ENCODE peak calls at places on chromosomes 2 and 18, in six cellular contexts. K is SK-N-SH, T is K562, P is HCT116, B is GM12878, S is H1. C is an unnamed sample.

GRCh38 chr2:24881158-24881557 is 38.9 kb downstream of the ADCY3 start:
- DNase-seq in K (no peak), T (no peak), P (no peak), B (no peak), S (no peak), C (no peak)

GRCh38 chr2:172096661-172097547 is 5.8 kb downstream of the DLX2 start:
- DNase-seq in K (peak), T (no peak), P (no peak), B (no peak), S (peak), C (peak)

GRCh38 chr2:157492189-157492773 is 48.4 kb upstream of the CYTIP start:
- DNase-seq in K (peak), T (peak), P (peak), B (peak), S (peak), C (peak)

GRCh38 chr2:184677171-184677570 is 78.8 kb downstream of the ZNF804A start:
- DNase-seq in K (no peak), T (no peak), P (no peak), B (no peak), S (no peak), C (no peak)

GRCh38 chr2:27737676-27738348 is 33.7 kb upstream of the MRPL33 start:
- DNase-seq in K (peak), T (no peak), P (no peak), B (no peak), S (no peak), C (no peak)

GRCh38 chr18:63339920-63340484 is 20.4 kb upstream of the BCL2 start:
- DNase-seq in K (peak), T (peak), P (peak), B (no peak), S (peak), C (no peak)

GRCh38 chr2:223943561-223944008 is 1.6 kb downstream of the WDFY1 start:
- DNase-seq in K (peak), T (peak), P (no peak), B (no peak), S (no peak), C (no peak)

GRCh38 chr18:74373428-74373827 is 57.8 kb downstream of the C18orf63 start:
- DNase-seq in K (no peak), T (no peak), P (no peak), B (no peak), S (no peak), C (no peak)

GRCh38 chr2:17899871-17900270 is 21.4 kb downstream of the KCNS3 start:
- DNase-seq in K (no peak), T (no peak), P (no peak), B (no peak), S (no peak), C (no peak)

GRCh38 chr2:128791120-128791982 is 472.7 kb upstream of the HS6ST1 start:
- DNase-seq in K (no peak), T (no peak), P (no peak), B (no peak), S (peak), C (no peak)
- TF ChIP-seq JUND in K (no peak), T (no peak), P (no peak), B (no peak), S (no peak), C (no peak)

GRCh38 chr2:105907159-105907558 is 162.4 kb downstream of the NCK2 start:
- DNase-seq in K (no peak), T (no peak), P (no peak), B (no peak), S (no peak), C (no peak)
- TF ChIP-seq JUND in K (no peak), T (no peak), P (no peak), B (no peak), S (no peak), C (no peak)

DNA sequence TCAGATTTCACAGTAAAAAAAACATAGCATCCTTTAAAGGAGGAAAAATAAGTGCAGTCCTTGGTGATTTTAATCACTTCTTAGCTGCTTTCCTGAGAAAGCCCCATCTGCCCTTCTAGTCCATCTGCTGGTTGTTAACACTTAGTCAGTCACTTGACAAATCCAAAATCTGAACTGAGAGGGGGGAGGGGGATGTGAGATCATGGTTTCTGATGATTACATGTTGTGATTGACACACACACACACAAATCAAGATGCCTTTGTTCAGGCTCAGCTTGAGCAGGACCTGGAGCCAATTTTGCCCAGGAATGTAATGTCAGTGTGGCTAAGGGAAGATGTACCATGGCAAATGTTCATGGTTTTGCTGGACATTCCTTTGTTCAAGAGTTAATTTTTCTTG is 408.4 kb downstream of the PIK3C3 start:
- DNase-seq in K (no peak), T (no peak), P (no peak), B (no peak), S (no peak), C (no peak)
- TF ChIP-seq JUND in K (no peak), T (no peak), P (no peak), B (no peak), S (no peak), C (no peak)

GRCh38 chr2:75474115-75474514 is 86.6 kb downstream of the EVA1A start:
- DNase-seq in K (no peak), T (no peak), P (no peak), B (no peak), S (no peak), C (no peak)

GRCh38 chr2:75475049-75475448 is 85.7 kb downstream of the EVA1A start:
- DNase-seq in K (no peak), T (no peak), P (no peak), B (no peak), S (no peak), C (no peak)

GRCh38 chr2:75481041-75481836 is 79.5 kb downstream of the EVA1A start:
- DNase-seq in K (peak), T (peak), P (peak), B (no peak), S (no peak), C (no peak)

GRCh38 chr2:75482398-75482797 is 78.3 kb downstream of the EVA1A start:
- DNase-seq in K (no peak), T (no peak), P (no peak), B (no peak), S (no peak), C (no peak)

DNA sequence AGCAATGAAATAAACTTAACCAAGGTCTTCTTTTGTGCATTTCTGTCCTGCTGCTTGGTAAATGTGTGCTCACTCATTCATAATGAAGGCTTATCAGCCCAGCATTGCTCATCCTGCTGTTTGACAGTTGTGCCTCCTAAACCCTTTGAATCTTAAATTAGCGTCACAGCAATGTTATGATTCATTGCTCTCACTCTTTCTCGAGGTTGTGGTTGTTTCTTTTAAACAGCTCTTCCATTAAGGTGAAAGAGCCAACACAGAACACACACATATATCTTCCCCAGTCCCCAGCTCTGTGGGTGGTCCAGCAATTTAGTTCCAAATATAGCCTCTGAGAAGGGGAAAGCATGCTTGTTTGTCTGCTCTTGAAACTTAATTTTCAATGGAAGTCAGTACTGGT is 84.0 kb downstream of the EVA1A start:
- DNase-seq in K (no peak), T (no peak), P (no peak), B (no peak), S (no peak), C (no peak)
- TF ChIP-seq JUND in K (no peak), T (no peak), P (no peak), B (no peak), S (no peak), C (no peak)

DNA sequence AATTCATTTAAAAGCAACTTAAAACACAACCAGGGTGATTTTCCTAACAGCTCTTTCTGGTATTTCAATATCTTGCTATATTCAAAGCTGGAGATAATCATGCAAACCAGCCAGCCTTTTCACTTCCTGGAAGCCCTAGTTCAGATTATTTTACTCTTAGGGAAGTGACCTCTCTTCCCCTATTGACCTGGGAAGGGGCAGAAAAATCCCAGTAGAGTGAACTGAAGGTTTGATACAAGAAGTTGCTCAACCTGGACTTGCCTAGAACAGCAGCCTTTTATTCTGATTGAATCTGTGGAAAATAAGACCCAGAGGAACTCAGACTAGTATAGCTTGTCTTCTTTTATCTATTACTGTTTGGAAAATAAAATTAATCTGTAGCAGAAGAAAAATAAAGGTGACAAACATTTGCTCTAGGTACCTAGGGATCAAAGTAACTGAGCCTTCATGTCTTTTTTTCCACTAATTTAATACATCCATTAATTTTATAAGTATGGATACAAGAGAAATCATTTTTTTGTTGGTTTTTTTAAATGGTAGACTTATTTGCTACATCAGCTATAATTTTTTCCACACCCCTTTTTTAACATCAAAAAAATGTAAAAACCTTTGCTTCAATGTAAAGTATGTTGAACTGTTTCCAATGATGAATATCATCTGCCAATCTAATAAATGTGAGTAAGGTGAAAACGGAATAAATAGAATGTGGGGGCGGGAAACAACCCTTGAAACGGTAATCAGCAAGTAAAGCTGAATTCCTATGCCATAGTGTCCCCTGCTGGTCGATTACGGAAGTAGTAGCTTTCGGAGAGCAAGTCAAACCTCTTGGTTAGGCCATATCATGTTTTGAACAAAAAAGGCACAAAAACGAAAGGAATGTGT is 629.9 kb downstream of the NRXN1 start:
- DNase-seq in K (peak), T (peak), P (peak), B (no peak), S (peak), C (peak)
- TF ChIP-seq JUND in K (no peak), T (no peak), P (no peak), B (no peak), S (no peak), C (no peak)